ENCODE peak calls at places on chromosomes 3 and 15, in four cellular contexts. Q, V, T and N are unnamed samples.

GRCh38 chr3:52891615-52892081 is 5.7 kb downstream of the STIMATE start:
- DNase-seq in V (no peak), T (no peak), Q (no peak), N (no peak)

GRCh38 chr15:98866503-98866902 is 141.1 kb downstream of the PGPEP1L start:
- DNase-seq in T (no peak), V (no peak), Q (peak; percentile 49), N (peak; percentile 38)

GRCh38 chr15:66955001-66955516 is 110.3 kb upstream of the SMAD3 start:
- DNase-seq in V (no peak), T (no peak), Q (no peak), N (no peak)

GRCh38 chr3:32685604-32686185 is 707 bp downstream of the CNOT10 start:
- DNase-seq in T (no peak), V (no peak), Q (no peak), N (no peak)

GRCh38 chr3:72957303-72957702 is 39.3 kb upstream of the PPP4R2 start:
- DNase-seq in V (peak; percentile 51), Q (peak; percentile 90), T (no peak), N (no peak)

GRCh38 chr15:72202302-72202701 is 4.7 kb upstream of the GRAMD2A start:
- DNase-seq in Q (no peak), T (no peak), V (no peak), N (no peak)

GRCh38 chr3:32077260-32078084 is 28.9 kb upstream of the GPD1L start:
- DNase-seq in T (peak; percentile 12), Q (peak; percentile 8), V (no peak), N (no peak)

GRCh38 chr15:70114226-70114625 is 16.5 kb upstream of the TLE3 start:
- DNase-seq in T (no peak), Q (no peak), V (no peak), N (no peak)

GRCh38 chr15:41777421-41777973 is 3.2 kb downstream of the MAPKBP1 start:
- DNase-seq in V (no peak), Q (no peak), T (no peak), N (no peak)

GRCh38 chr3:21705769-21706168 is 45.2 kb downstream of the ZNF385D start:
- DNase-seq in T (no peak), V (peak; percentile 66), Q (peak; percentile 61), N (no peak)

GRCh38 chr3:23270423-23270822 is 67.3 kb downstream of the UBE2E2 start:
- DNase-seq in Q (no peak), V (no peak), T (no peak), N (no peak)